ENCODE peak calls at places on chromosomes 11 and 22, in four cellular contexts. One of them, this sample, is unnamed.

GRCh38 chr11:19919050-19919561 is 206.5 kb downstream of the NAV2 start:
- DNase-seq in natural killer cell: no peak
- DNase-seq in testis: no peak
- DNase-seq in nephron progenitor cell: no peak
- DNase-seq in this sample: no peak

GRCh38 chr11:112525270-112525669 is 264.6 kb upstream of the PLET1 start:
- DNase-seq in natural killer cell: no peak
- DNase-seq in testis: no peak
- DNase-seq in nephron progenitor cell: no peak
- DNase-seq in this sample: no peak

GRCh38 chr22:26592368-26593015 is 2.6 kb upstream of the TPST2 start:
- DNase-seq in natural killer cell: peak; percentile 59
- DNase-seq in testis: no peak
- DNase-seq in nephron progenitor cell: no peak
- DNase-seq in this sample: peak; percentile 46

GRCh38 chr11:119493712-119494111 is 70.7 kb upstream of the THY1 start:
- DNase-seq in natural killer cell: no peak
- DNase-seq in testis: no peak
- DNase-seq in nephron progenitor cell: peak; percentile 89
- DNase-seq in this sample: no peak

GRCh38 chr22:46368871-46369715 is 33.6 kb downstream of the TRMU start:
- DNase-seq in natural killer cell: no peak
- DNase-seq in testis: no peak
- DNase-seq in nephron progenitor cell: no peak
- DNase-seq in this sample: no peak

GRCh38 chr11:46248270-46249102 is 29.0 kb upstream of the CREB3L1 start:
- DNase-seq in natural killer cell: no peak
- DNase-seq in testis: peak; percentile 6
- DNase-seq in nephron progenitor cell: no peak
- DNase-seq in this sample: no peak

GRCh38 chr11:28913883-28914282 is 805.7 kb downstream of the METTL15 start:
- DNase-seq in natural killer cell: no peak
- DNase-seq in testis: no peak
- DNase-seq in nephron progenitor cell: no peak
- DNase-seq in this sample: no peak

GRCh38 chr11:78429667-78430066 is 12.0 kb upstream of the GAB2 start:
- DNase-seq in natural killer cell: no peak
- DNase-seq in testis: no peak
- DNase-seq in nephron progenitor cell: no peak
- DNase-seq in this sample: no peak

GRCh38 chr11:27282141-27282590 is 80.8 kb downstream of the CCDC34 start:
- DNase-seq in natural killer cell: no peak
- DNase-seq in testis: peak; percentile 43
- DNase-seq in nephron progenitor cell: no peak
- DNase-seq in this sample: peak; percentile 6

GRCh38 chr11:125101596-125101995 is 9.8 kb downstream of the TMEM218 start:
- DNase-seq in natural killer cell: no peak
- DNase-seq in testis: no peak
- DNase-seq in nephron progenitor cell: no peak
- DNase-seq in this sample: no peak

GRCh38 chr11:43574949-43575915 is 105.3 kb upstream of the HSD17B12 start:
- DNase-seq in natural killer cell: no peak
- DNase-seq in testis: peak; percentile 85
- DNase-seq in nephron progenitor cell: peak; percentile 70
- DNase-seq in this sample: no peak

GRCh38 chr11:43575931-43576833 is 104.4 kb upstream of the HSD17B12 start:
- DNase-seq in natural killer cell: no peak
- DNase-seq in testis: no peak
- DNase-seq in nephron progenitor cell: no peak
- DNase-seq in this sample: no peak

GRCh38 chr11:43576834-43577521 is 103.6 kb upstream of the HSD17B12 start:
- DNase-seq in natural killer cell: no peak
- DNase-seq in testis: peak; percentile 90
- DNase-seq in nephron progenitor cell: peak; percentile 84
- DNase-seq in this sample: no peak

GRCh38 chr11:43573873-43574272 is 106.7 kb upstream of the HSD17B12 start:
- DNase-seq in natural killer cell: no peak
- DNase-seq in testis: no peak
- DNase-seq in nephron progenitor cell: no peak
- DNase-seq in this sample: no peak

GRCh38 chr11:43573233-43573632 is 107.3 kb upstream of the HSD17B12 start:
- DNase-seq in natural killer cell: no peak
- DNase-seq in testis: peak; percentile 71
- DNase-seq in nephron progenitor cell: peak; percentile 58
- DNase-seq in this sample: no peak
- TF ChIP-seq CTCF in natural killer cell: no peak
- TF ChIP-seq CTCF in testis: peak; percentile 42
- TF ChIP-seq CTCF in nephron progenitor cell: peak; percentile 63
- TF ChIP-seq CTCF in this sample: peak; percentile 81

DNA sequence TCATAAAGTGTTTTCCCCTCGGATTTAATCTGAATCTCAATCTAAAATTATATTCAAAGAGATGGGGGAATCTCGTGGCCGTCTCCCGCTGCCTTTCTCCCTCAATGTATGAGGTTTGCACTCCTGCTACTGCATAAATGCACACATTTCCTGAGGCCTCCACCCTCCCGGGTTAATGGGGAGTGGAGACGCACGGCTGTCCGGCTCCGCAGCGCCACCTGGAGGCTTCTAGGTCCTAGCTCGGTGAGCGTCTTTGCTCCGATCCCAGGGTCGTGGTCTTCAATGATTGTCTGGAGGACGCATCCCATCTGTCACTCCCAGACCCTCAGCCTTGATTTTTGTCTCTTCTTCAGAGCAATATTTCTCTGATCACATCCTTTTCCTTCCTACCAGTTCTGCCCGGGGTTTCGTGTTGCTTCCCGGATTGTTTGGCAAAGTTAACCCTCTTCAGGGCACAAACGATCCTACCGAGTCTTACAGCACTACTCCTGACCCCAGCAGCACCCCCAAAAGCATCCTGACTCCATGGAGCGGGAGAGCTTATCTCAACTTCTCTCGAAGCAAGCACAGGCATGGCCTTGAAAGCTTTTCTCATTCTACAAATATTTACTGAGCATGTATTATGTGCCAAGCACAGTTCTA is at the start of gene LMO1:
- DNase-seq in natural killer cell: peak; percentile 37
- DNase-seq in testis: peak; percentile 88
- DNase-seq in nephron progenitor cell: peak; percentile 94
- DNase-seq in this sample: peak; percentile 54
- TF ChIP-seq CTCF in natural killer cell: peak; percentile 63
- TF ChIP-seq CTCF in testis: peak; percentile 63
- TF ChIP-seq CTCF in nephron progenitor cell: peak; percentile 80
- TF ChIP-seq CTCF in this sample: peak; percentile 95

DNA sequence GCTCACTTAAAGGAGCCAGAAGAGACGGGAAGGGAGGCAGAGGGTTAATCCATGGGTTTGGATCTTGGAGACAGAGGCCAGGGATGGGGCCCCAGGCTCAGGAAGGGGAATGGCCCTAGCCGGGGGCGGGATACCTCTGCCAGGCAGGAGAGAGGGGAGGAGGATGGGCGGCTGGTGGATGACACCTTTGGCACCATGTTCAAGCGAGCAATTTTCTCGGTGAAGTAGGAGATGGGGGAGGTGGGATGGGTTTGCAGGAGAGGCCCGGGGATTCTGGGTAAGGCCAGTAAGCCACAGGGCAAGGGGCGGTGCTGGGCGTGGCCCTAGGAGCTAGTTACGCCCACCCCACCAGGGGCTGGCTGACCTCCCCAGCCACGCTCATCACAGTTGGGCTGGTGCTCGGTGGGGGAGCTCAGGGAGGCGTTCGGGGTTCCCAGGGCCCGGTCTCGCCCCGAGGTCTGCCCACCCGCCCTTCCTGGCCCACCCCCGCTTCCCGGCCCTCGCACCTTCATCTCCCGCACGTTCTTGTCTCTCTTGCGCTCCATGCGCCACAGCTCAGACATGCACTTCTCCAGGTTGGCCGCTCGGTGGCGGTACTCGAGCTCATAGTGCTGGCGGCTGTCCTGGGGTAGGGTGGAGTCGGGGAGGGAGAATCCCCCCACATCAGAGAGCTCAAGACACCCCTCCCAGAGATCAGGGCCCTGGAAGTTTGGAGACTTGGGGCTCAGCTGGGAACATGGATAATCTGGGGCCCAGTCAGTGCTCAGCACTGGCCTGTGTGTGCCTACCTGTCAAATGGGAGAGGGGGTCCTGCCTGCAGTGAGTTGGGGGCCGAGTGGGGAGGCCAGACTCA is 12.7 kb downstream of the BAIAP2L2 start:
- DNase-seq in natural killer cell: no peak
- DNase-seq in testis: peak; percentile 45
- DNase-seq in nephron progenitor cell: peak; percentile 76
- DNase-seq in this sample: no peak
- TF ChIP-seq CTCF in natural killer cell: no peak
- TF ChIP-seq CTCF in testis: peak; percentile 34
- TF ChIP-seq CTCF in nephron progenitor cell: peak; percentile 54
- TF ChIP-seq CTCF in this sample: no peak

DNA sequence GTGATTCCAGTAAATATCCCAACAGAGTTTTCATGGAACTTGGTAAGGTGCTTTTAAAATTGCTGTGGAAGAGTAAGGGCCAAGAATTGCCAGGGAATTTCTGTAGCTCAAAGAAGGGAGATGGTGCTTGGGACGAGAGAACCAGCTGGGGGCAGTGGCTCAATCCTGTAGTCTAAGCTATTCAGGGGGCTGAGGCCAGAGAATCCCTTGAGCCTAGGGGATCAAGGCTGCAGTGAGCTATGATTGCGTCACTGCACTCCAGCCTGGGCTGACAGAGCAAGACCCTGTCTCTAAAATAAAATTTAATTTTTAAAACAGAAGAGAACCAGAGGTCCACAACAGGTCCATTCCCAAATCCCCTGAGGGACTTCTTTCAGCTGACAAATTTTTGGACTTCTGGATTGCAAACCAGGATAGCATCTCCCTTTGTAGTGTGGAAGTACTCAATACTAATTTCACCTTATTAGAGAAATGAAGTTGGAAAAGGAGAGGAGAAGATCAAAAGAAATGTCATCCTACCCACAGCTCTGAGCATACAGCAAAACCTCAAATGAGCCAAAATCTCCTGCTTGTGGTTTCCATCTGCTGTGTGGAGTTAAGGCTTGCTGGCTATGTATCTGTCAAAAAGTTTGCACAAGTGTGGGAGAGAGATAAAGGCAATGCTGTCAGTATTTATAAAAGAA is 59.2 kb upstream of the CLPB start:
- DNase-seq in natural killer cell: no peak
- DNase-seq in testis: no peak
- DNase-seq in nephron progenitor cell: no peak
- DNase-seq in this sample: no peak
- TF ChIP-seq CTCF in natural killer cell: no peak
- TF ChIP-seq CTCF in testis: no peak
- TF ChIP-seq CTCF in nephron progenitor cell: no peak
- TF ChIP-seq CTCF in this sample: no peak

DNA sequence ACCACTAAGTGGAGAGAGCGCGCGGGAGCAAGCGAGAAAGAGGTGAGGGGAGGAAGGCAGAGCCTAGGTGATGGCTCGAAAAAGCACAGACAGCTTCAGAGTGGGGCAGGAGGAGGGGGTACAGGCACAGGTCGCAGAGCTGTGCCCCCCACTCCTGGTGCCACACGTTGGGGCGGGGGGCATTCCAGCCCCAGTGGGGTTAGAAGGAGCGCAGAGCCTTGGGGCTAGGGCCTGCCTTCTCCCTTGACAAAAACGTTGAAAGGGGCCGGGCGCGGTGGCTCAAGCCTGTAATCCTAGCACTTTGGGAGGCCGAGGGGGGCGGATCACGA is 41.6 kb upstream of the ISX start:
- DNase-seq in natural killer cell: no peak
- DNase-seq in testis: no peak
- DNase-seq in nephron progenitor cell: no peak
- DNase-seq in this sample: no peak
- TF ChIP-seq CTCF in natural killer cell: no peak
- TF ChIP-seq CTCF in testis: no peak
- TF ChIP-seq CTCF in nephron progenitor cell: peak; percentile 39
- TF ChIP-seq CTCF in this sample: no peak

This sample was measured in GM06990.